ENCODE peak calls at places on chromosome 9, in four cellular contexts. U is spleen; Q is activated naive CD4-positive, alpha-beta T cell treated with Interleukin-2 at 50 U/mL for 16 hours; I is glomerular endothelial cell. C is an unnamed sample.

GRCh38 chr9:126329476-126330275 is 3.0 kb downstream of the MVB12B start:
- DNase-seq in I (no peak), Q (no peak), U (no peak), C (no peak)

GRCh38 chr9:5488616-5489015 is 21.7 kb upstream of the PDCD1LG2 start:
- DNase-seq in Q (no peak), I (peak; percentile 70), U (no peak), C (no peak)

GRCh38 chr9:98287383-98287782 is 31.9 kb upstream of the TBC1D2 start:
- DNase-seq in Q (no peak), U (no peak), I (no peak), C (peak; percentile 14)

GRCh38 chr9:118034701-118035100 is 330.5 kb downstream of the TLR4 start:
- DNase-seq in Q (no peak), I (no peak), U (no peak), C (no peak)

GRCh38 chr9:130262771-130263170 is 2.8 kb upstream of the HMCN2 start:
- DNase-seq in I (no peak), Q (no peak), U (peak; percentile 29), C (no peak)

GRCh38 chr9:92607088-92607487 is 62.8 kb downstream of the IPPK start:
- DNase-seq in Q (no peak), U (no peak), I (no peak), C (no peak)

GRCh38 chr9:132003904-132004303 is 75.8 kb downstream of the MED27 start:
- DNase-seq in U (no peak), I (no peak), Q (no peak), C (no peak)

GRCh38 chr9:33794560-33794959 is 801 bp upstream of the PRSS3 start:
- DNase-seq in U (no peak), Q (no peak), I (no peak), C (no peak)

GRCh38 chr9:16429671-16430070 is 440.8 kb downstream of the BNC2 start:
- DNase-seq in U (no peak), Q (no peak), I (no peak), C (peak; percentile 73)

GRCh38 chr9:119003218-119003617 is 366.0 kb downstream of the BRINP1 start:
- DNase-seq in I (no peak), U (no peak), Q (no peak), C (no peak)

GRCh38 chr9:88530051-88530450 is 4.9 kb upstream of the NXNL2 start:
- DNase-seq in Q (no peak), U (no peak), I (no peak), C (no peak)

GRCh38 chr9:12874395-12874794 is 99.6 kb downstream of the LURAP1L start:
- DNase-seq in U (no peak), I (no peak), Q (no peak), C (no peak)

GRCh38 chr9:17967731-17968130 is 388.9 kb downstream of the SH3GL2 start:
- DNase-seq in I (no peak), U (no peak), Q (no peak), C (no peak)